ENCODE peak calls at places on chromosomes 3 and 15, in ten cellular contexts. U is NCI-H1105; R is neural crest cell; N is NB4; B is tibial nerve; Z is BE2C; H is iris pigment epithelial cell; Q is renal cortical epithelial cell; M is fibroblast of mammary gland; O is effector CD4-positive, alpha-beta T cell. X is an unnamed sample.
A peak's percentile ranks its signal among the peaks of the same experiment; 100 is the strongest.

GRCh38 chr3:139588450-139588849 is 48.9 kb upstream of the RBP1 start:
- DNase-seq in U (peak; percentile 38), R (no peak), N (peak; percentile 11), B (no peak), Z (peak; percentile 63), H (peak; percentile 5), Q (no peak), M (no peak), O (no peak), X (peak; percentile 6)

GRCh38 chr3:63662500-63662899 is 10.0 kb downstream of the SNTN start:
- DNase-seq in U (no peak), R (no peak), N (no peak), B (no peak), Z (no peak), H (no peak), Q (no peak), M (peak; percentile 34), O (no peak), X (no peak)

GRCh38 chr3:35900079-35900478 is 260.8 kb downstream of the ARPP21 start:
- DNase-seq in U (no peak), R (no peak), N (no peak), B (no peak), Z (no peak), H (no peak), Q (no peak), M (no peak), O (no peak), X (no peak)

GRCh38 chr3:69085543-69086132 is 901 bp downstream of the ARL6IP5 start:
- DNase-seq in U (no peak), R (no peak), N (peak; percentile 45), B (no peak), Z (peak; percentile 37), H (peak; percentile 23), Q (no peak), M (peak; percentile 48), O (no peak), X (no peak)

GRCh38 chr3:71369733-71370391 is 213.7 kb downstream of the FOXP1 start:
- DNase-seq in U (no peak), R (no peak), N (no peak), B (no peak), Z (no peak), H (peak; percentile 47), Q (peak; percentile 83), M (peak; percentile 74), O (no peak), X (no peak)

GRCh38 chr3:20023663-20024417 is 11.8 kb upstream of the PP2D1 start:
- DNase-seq in U (no peak), R (no peak), N (no peak), B (no peak), Z (no peak), H (no peak), Q (no peak), M (no peak), O (no peak), X (no peak)

GRCh38 chr3:122151480-122151879 is 32.0 kb upstream of the CASR start:
- DNase-seq in U (no peak), R (no peak), N (no peak), B (no peak), Z (no peak), H (peak; percentile 5), Q (no peak), M (no peak), O (no peak), X (no peak)

GRCh38 chr3:133488785-133489367 is 84.6 kb upstream of the CDV3 start:
- DNase-seq in U (no peak), R (no peak), N (peak; percentile 24), B (no peak), Z (no peak), H (peak; percentile 88), Q (peak; percentile 65), M (peak; percentile 62), O (no peak), X (no peak)

GRCh38 chr3:53175613-53176537 is 14.9 kb downstream of the PRKCD start:
- DNase-seq in U (no peak), R (no peak), N (no peak), B (no peak), Z (no peak), H (peak; percentile 41), Q (no peak), M (peak; percentile 18), O (no peak), X (no peak)

GRCh38 chr15:52523192-52523591 is 5.5 kb downstream of the MYO5A start:
- DNase-seq in U (no peak), R (no peak), N (no peak), B (no peak), Z (no peak), H (peak; percentile 89), Q (peak; percentile 94), M (peak; percentile 86), O (no peak), X (no peak)

GRCh38 chr3:153209596-153209995 is 47.6 kb downstream of the RAP2B start:
- DNase-seq in U (no peak), R (no peak), N (peak; percentile 94), B (no peak), Z (no peak), H (peak; percentile 38), Q (peak; percentile 82), M (peak; percentile 63), O (no peak), X (peak; percentile 23)

GRCh38 chr3:72245183-72245811 is 460.3 kb upstream of the PROK2 start:
- DNase-seq in U (no peak), R (no peak), N (no peak), B (peak; percentile 23), Z (peak; percentile 66), H (no peak), Q (no peak), M (no peak), O (no peak), X (no peak)

GRCh38 chr3:114080201-114080600 is 23.7 kb downstream of the QTRT2 start:
- DNase-seq in U (no peak), R (no peak), N (no peak), B (no peak), Z (no peak), H (no peak), Q (no peak), M (no peak), O (no peak), X (no peak)

GRCh38 chr3:141955163-141955562 is 78.7 kb downstream of the ATP1B3 start:
- DNase-seq in U (no peak), R (no peak), N (no peak), B (no peak), Z (no peak), H (peak; percentile 50), Q (peak; percentile 69), M (peak; percentile 29), O (no peak), X (no peak)

X was measured in HCT116.